ENCODE peak calls at places on chromosomes 4 and X, in four cellular contexts. One of them, this sample, is unnamed. For H3K4me1, the result is how much of the 10 kb centered on the place peaks cover.

GRCh38 chr4:187184513-187184912 is 460.9 kb upstream of the FAT1 start:
- DNase-seq in breast epithelium: no peak
- DNase-seq in adrenal gland: no peak
- DNase-seq in esophagus muscularis mucosa: no peak
- DNase-seq in this sample: no peak

GRCh38 chr4:83758331-83758730 is 222.4 kb downstream of the GPAT3 start:
- DNase-seq in breast epithelium: no peak
- DNase-seq in adrenal gland: no peak
- DNase-seq in esophagus muscularis mucosa: no peak
- DNase-seq in this sample: no peak

GRCh38 chr4:185859106-185859505 is 47.1 kb upstream of the SORBS2 start:
- DNase-seq in breast epithelium: no peak
- DNase-seq in adrenal gland: no peak
- DNase-seq in esophagus muscularis mucosa: no peak
- DNase-seq in this sample: peak

GRCh38 chrX:139889760-139890159 is 43.1 kb downstream of the ATP11C start:
- DNase-seq in breast epithelium: no peak
- DNase-seq in adrenal gland: no peak
- DNase-seq in esophagus muscularis mucosa: no peak
- DNase-seq in this sample: no peak

GRCh38 chrX:136652822-136653723 is 5.1 kb downstream of the CD40LG start:
- DNase-seq in breast epithelium: no peak
- DNase-seq in adrenal gland: no peak
- DNase-seq in esophagus muscularis mucosa: no peak
- DNase-seq in this sample: no peak

GRCh38 chr4:10023806-10024205 is 2.5 kb upstream of the SLC2A9 start:
- DNase-seq in breast epithelium: no peak
- DNase-seq in adrenal gland: no peak
- DNase-seq in esophagus muscularis mucosa: no peak
- DNase-seq in this sample: peak

GRCh38 chr4:147138171-147138570 is 192.5 kb upstream of the TTC29 start:
- DNase-seq in breast epithelium: no peak
- DNase-seq in adrenal gland: no peak
- DNase-seq in esophagus muscularis mucosa: no peak
- DNase-seq in this sample: no peak

GRCh38 chr4:108393870-108394269 is 225.1 kb upstream of the LEF1 start:
- DNase-seq in breast epithelium: no peak
- DNase-seq in adrenal gland: no peak
- DNase-seq in esophagus muscularis mucosa: peak
- DNase-seq in this sample: no peak

GRCh38 chrX:40009462-40009851 is 88.3 kb downstream of the BCOR start:
- DNase-seq in breast epithelium: no peak
- DNase-seq in adrenal gland: no peak
- DNase-seq in esophagus muscularis mucosa: no peak
- DNase-seq in this sample: no peak

GRCh38 chr4:22334155-22334554 is 181.7 kb downstream of the ADGRA3 start:
- DNase-seq in breast epithelium: no peak
- DNase-seq in adrenal gland: no peak
- DNase-seq in esophagus muscularis mucosa: no peak
- DNase-seq in this sample: no peak

GRCh38 chrX:106948641-106949040 is 28.4 kb downstream of the CLDN2 start:
- DNase-seq in breast epithelium: no peak
- DNase-seq in adrenal gland: no peak
- DNase-seq in esophagus muscularis mucosa: no peak
- DNase-seq in this sample: no peak

GRCh38 chr4:152515678-152516077 is 20.2 kb downstream of the FBXW7 start:
- DNase-seq in breast epithelium: no peak
- DNase-seq in adrenal gland: no peak
- DNase-seq in esophagus muscularis mucosa: no peak
- DNase-seq in this sample: no peak

GRCh38 chr4:153335665-153336064 is 8.8 kb upstream of the MND1 start:
- DNase-seq in breast epithelium: no peak
- DNase-seq in adrenal gland: no peak
- DNase-seq in esophagus muscularis mucosa: no peak
- DNase-seq in this sample: no peak

GRCh38 chrX:139287155-139287924 is 243.2 kb upstream of the F9 start:
- DNase-seq in breast epithelium: no peak
- DNase-seq in adrenal gland: no peak
- DNase-seq in esophagus muscularis mucosa: no peak
- DNase-seq in this sample: peak

GRCh38 chr4:182593413-182593812 is 323.8 kb downstream of the DCTD start:
- DNase-seq in breast epithelium: no peak
- DNase-seq in adrenal gland: no peak
- DNase-seq in esophagus muscularis mucosa: no peak
- DNase-seq in this sample: no peak

GRCh38 chr4:164188236-164188635 is 565.7 kb upstream of the SMIM31 start:
- DNase-seq in breast epithelium: no peak
- DNase-seq in adrenal gland: no peak
- DNase-seq in esophagus muscularis mucosa: no peak
- DNase-seq in this sample: no peak

GRCh38 chr4:169627307-169627706 is 6.9 kb downstream of the CLCN3 start:
- DNase-seq in breast epithelium: no peak
- DNase-seq in adrenal gland: no peak
- DNase-seq in esophagus muscularis mucosa: no peak
- DNase-seq in this sample: peak

GRCh38 chr4:2712261-2712842 is 43.8 kb downstream of the TNIP2 start:
- DNase-seq in breast epithelium: no peak
- DNase-seq in adrenal gland: peak
- DNase-seq in esophagus muscularis mucosa: no peak
- DNase-seq in this sample: no peak

GRCh38 chrX:69503835-69504625 is at the start of gene NALF2:
- DNase-seq in breast epithelium: no peak
- DNase-seq in adrenal gland: peak
- DNase-seq in esophagus muscularis mucosa: no peak
- DNase-seq in this sample: peak

GRCh38 chr4:45472490-45472889 is 651.4 kb downstream of the GABRG1 start:
- DNase-seq in breast epithelium: no peak
- DNase-seq in adrenal gland: no peak
- DNase-seq in esophagus muscularis mucosa: no peak
- DNase-seq in this sample: no peak

GRCh38 chr4:153594208-153594607 is 89.9 kb upstream of the TLR2 start:
- DNase-seq in breast epithelium: peak
- DNase-seq in adrenal gland: no peak
- DNase-seq in esophagus muscularis mucosa: no peak
- DNase-seq in this sample: no peak

GRCh38 chr4:24262084-24262483 is 322.3 kb downstream of the DHX15 start:
- DNase-seq in breast epithelium: no peak
- DNase-seq in adrenal gland: no peak
- DNase-seq in esophagus muscularis mucosa: no peak
- DNase-seq in this sample: peak

DNA sequence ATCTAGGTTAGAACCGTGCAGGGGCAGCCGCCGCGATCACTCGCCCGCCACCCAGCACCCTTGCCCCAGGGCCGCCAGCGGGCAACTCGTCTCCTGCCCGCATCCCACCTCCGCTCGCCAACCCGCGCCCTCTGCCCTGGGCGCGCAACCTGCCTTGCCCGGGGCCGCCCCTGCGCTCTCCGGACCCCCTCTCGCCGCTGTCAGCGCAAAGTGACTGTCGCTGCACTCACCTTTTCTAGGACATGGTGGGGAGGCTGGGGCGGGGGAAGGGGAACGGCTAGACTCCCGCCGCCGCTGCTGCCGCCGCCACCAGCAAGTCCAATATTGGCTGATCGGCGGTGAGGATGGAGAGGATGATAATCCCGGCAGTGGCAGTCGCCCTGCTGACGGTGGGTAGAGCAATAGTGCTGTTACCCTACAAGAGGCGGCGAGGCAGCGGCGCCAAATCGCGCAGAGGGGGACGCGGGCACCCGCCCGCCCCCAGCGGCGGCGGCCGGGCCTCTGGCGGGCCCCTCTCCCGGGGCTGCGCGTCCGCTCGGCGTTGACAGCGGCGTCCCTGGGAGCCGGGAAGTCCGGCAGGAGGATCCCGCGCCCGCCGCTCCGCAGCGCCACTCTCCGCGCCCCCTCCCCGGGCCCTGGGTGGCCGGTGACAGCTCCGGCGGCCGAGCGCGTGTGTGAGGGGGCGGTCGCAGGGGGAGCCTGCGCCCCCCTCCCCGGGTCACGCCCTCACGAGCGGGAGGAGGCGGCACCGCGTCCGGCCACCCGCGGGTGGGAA is 2.3 kb upstream of the NR3C2 start:
- DNase-seq in breast epithelium: peak
- DNase-seq in adrenal gland: peak
- DNase-seq in esophagus muscularis mucosa: no peak
- DNase-seq in this sample: peak
- H3K27ac ChIP-seq in breast epithelium: peak
- H3K27ac ChIP-seq in adrenal gland: peak
- H3K27ac ChIP-seq in esophagus muscularis mucosa: peak
- H3K27ac ChIP-seq in this sample: peak

DNA sequence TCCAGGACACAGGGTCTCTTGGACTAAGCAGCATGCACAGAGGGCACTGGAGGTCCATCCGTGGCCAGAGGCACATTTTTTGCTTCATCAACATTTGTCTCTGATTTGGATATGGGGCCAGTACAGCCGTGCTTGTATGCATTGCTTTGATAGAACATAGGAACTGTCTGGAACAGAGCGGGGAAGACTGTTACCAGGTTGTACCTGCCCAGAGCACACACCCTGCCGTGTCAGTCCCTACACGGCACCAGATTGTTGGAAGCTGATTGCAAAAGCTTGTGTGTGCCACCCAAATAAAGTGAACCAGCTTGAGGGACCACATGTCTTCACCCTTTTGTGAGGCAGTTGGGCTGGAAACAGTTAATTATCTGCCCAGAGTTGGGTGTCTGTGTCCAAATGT is 21.0 kb downstream of the KLF3 start:
- DNase-seq in breast epithelium: no peak
- DNase-seq in adrenal gland: no peak
- DNase-seq in esophagus muscularis mucosa: peak
- DNase-seq in this sample: no peak
- H3K4me1 ChIP-seq in breast epithelium: under half
- H3K4me1 ChIP-seq in adrenal gland: half or more
- H3K4me1 ChIP-seq in esophagus muscularis mucosa: half or more
- H3K4me1 ChIP-seq in this sample: under half

GRCh38 chr4:170938588-170938987 is 848.8 kb upstream of the AADAT start:
- DNase-seq in breast epithelium: no peak
- DNase-seq in adrenal gland: no peak
- DNase-seq in esophagus muscularis mucosa: no peak
- DNase-seq in this sample: no peak

GRCh38 chr4:170940043-170940724 is 850.4 kb upstream of the AADAT start:
- DNase-seq in breast epithelium: no peak
- DNase-seq in adrenal gland: no peak
- DNase-seq in esophagus muscularis mucosa: no peak
- DNase-seq in this sample: no peak
- TF ChIP-seq POLR2A in breast epithelium: no peak
- TF ChIP-seq POLR2A in adrenal gland: no peak
- TF ChIP-seq POLR2A in esophagus muscularis mucosa: no peak
- TF ChIP-seq POLR2A in this sample: no peak

DNA sequence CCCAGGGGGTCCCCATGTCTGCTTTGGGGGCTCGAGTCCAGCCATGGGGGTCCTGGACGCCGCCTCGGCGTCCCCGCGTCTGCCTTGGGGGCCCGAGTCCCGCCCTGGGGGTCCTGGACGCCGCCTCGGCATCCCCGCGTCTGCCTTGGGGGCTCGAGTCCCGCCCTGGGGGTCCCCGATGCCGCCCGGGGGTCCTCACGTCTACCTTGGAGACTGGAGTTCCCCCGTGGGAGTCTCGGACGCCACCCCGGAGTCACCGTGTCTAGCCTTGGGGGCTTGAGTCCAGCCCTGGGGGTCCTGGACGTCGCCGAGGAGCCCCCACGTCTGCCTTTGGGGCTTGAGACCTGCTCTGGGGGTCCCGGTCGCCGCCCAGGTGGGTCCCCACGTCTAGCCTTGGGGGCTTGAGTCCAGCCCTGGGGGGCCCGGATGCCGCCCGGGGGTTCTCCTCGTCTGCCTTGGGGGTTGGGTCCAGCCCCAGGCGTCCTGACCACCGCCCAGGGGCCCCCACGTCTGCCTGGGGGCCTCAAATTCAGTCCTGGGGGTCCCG is 1.1 kb upstream of the GTPBP6 start:
- DNase-seq in breast epithelium: no peak
- DNase-seq in adrenal gland: peak
- DNase-seq in esophagus muscularis mucosa: no peak
- DNase-seq in this sample: no peak
- H3K27ac ChIP-seq in breast epithelium: peak
- H3K27ac ChIP-seq in adrenal gland: peak
- H3K27ac ChIP-seq in esophagus muscularis mucosa: peak
- H3K27ac ChIP-seq in this sample: peak

DNA sequence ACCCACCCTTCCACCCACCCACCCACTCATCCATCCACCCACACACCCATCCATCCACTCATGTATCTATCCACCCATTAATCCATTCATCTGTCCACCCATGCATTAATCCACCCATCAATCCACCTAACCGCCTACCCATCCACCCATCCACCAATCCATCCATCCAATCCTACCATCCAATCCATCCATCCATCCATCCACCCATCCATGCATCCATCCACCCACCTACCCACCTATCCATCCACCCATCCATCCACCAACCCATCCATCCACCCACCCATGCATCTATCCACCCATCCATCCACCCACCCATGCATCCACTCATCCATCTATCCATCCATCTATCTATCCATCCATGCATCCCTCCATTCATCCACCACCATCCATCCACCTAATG is 34.8 kb upstream of the AFAP1 start:
- DNase-seq in breast epithelium: no peak
- DNase-seq in adrenal gland: no peak
- DNase-seq in esophagus muscularis mucosa: no peak
- DNase-seq in this sample: no peak
- H3K4me1 ChIP-seq in breast epithelium: under half
- H3K4me1 ChIP-seq in adrenal gland: under half
- H3K4me1 ChIP-seq in esophagus muscularis mucosa: half or more
- H3K4me1 ChIP-seq in this sample: under half

GRCh38 chr4:139171878-139172691 is 4.9 kb downstream of the ELF2 start:
- DNase-seq in breast epithelium: no peak
- DNase-seq in adrenal gland: no peak
- DNase-seq in esophagus muscularis mucosa: no peak
- DNase-seq in this sample: no peak

GRCh38 chr4:139175647-139176298 is 1.2 kb downstream of the ELF2 start:
- DNase-seq in breast epithelium: no peak
- DNase-seq in adrenal gland: no peak
- DNase-seq in esophagus muscularis mucosa: no peak
- DNase-seq in this sample: no peak

GRCh38 chr4:139177888-139178609 is 1.0 kb upstream of the ELF2 start:
- DNase-seq in breast epithelium: peak
- DNase-seq in adrenal gland: peak
- DNase-seq in esophagus muscularis mucosa: peak
- DNase-seq in this sample: peak

GRCh38 chr4:139177049-139177887 is at the start of gene ELF2:
- DNase-seq in breast epithelium: peak
- DNase-seq in adrenal gland: peak
- DNase-seq in esophagus muscularis mucosa: peak
- DNase-seq in this sample: peak

GRCh38 chr4:139176299-139177048 is 544 bp downstream of the ELF2 start:
- DNase-seq in breast epithelium: peak
- DNase-seq in adrenal gland: peak
- DNase-seq in esophagus muscularis mucosa: peak
- DNase-seq in this sample: peak
- TF ChIP-seq POLR2A in breast epithelium: no peak
- TF ChIP-seq POLR2A in adrenal gland: peak
- TF ChIP-seq POLR2A in esophagus muscularis mucosa: peak
- TF ChIP-seq POLR2A in this sample: peak

This sample was measured in body of pancreas.